ENCODE peak calls at places on chromosomes 6 and 20, in four cellular contexts. One of them, this sample, is unnamed.

GRCh38 chr6:106608080-106608668 is 21.1 kb downstream of the RTN4IP1 start:
- DNase-seq in uterus: no peak
- DNase-seq in CD4-positive, CD25-positive, alpha-beta regulatory T cell: peak
- DNase-seq in osteoblast: peak
- DNase-seq in this sample: no peak

GRCh38 chr20:38472513-38473352 is at the start of gene RALGAPB:
- DNase-seq in uterus: peak
- DNase-seq in CD4-positive, CD25-positive, alpha-beta regulatory T cell: peak
- DNase-seq in osteoblast: peak
- DNase-seq in this sample: peak

GRCh38 chr6:3965071-3965718 is 113.7 kb downstream of the FAM217A start:
- DNase-seq in uterus: no peak
- DNase-seq in CD4-positive, CD25-positive, alpha-beta regulatory T cell: no peak
- DNase-seq in osteoblast: no peak
- DNase-seq in this sample: no peak

GRCh38 chr6:148143771-148144170 is 198.9 kb upstream of the SASH1 start:
- DNase-seq in uterus: no peak
- DNase-seq in CD4-positive, CD25-positive, alpha-beta regulatory T cell: no peak
- DNase-seq in osteoblast: no peak
- DNase-seq in this sample: no peak

GRCh38 chr6:166045173-166045957 is 122.3 kb downstream of the TBXT start:
- DNase-seq in uterus: no peak
- DNase-seq in CD4-positive, CD25-positive, alpha-beta regulatory T cell: no peak
- DNase-seq in osteoblast: no peak
- DNase-seq in this sample: no peak

GRCh38 chr6:5851261-5851757 is 155.4 kb downstream of the NRN1 start:
- DNase-seq in uterus: no peak
- DNase-seq in CD4-positive, CD25-positive, alpha-beta regulatory T cell: peak
- DNase-seq in osteoblast: no peak
- DNase-seq in this sample: peak

GRCh38 chr20:13856356-13856755 is 71.5 kb downstream of the NDUFAF5 start:
- DNase-seq in uterus: no peak
- DNase-seq in CD4-positive, CD25-positive, alpha-beta regulatory T cell: no peak
- DNase-seq in osteoblast: no peak
- DNase-seq in this sample: no peak

GRCh38 chr20:35511814-35512420 is 17.5 kb downstream of the C20orf173 start:
- DNase-seq in uterus: no peak
- DNase-seq in CD4-positive, CD25-positive, alpha-beta regulatory T cell: no peak
- DNase-seq in osteoblast: peak
- DNase-seq in this sample: no peak

GRCh38 chr6:167311286-167311685 is 13.6 kb upstream of the TTLL2 start:
- DNase-seq in uterus: peak
- DNase-seq in CD4-positive, CD25-positive, alpha-beta regulatory T cell: no peak
- DNase-seq in osteoblast: no peak
- DNase-seq in this sample: no peak

GRCh38 chr20:62306440-62307187 is 3.8 kb downstream of the ADRM1 start:
- DNase-seq in uterus: no peak
- DNase-seq in CD4-positive, CD25-positive, alpha-beta regulatory T cell: no peak
- DNase-seq in osteoblast: peak
- DNase-seq in this sample: no peak

GRCh38 chr20:52082612-52083011 is 109.0 kb downstream of the ZFP64 start:
- DNase-seq in uterus: no peak
- DNase-seq in CD4-positive, CD25-positive, alpha-beta regulatory T cell: no peak
- DNase-seq in osteoblast: peak
- DNase-seq in this sample: no peak

GRCh38 chr6:106165885-106166485 is 79.8 kb downstream of the PRDM1 start:
- DNase-seq in uterus: no peak
- DNase-seq in CD4-positive, CD25-positive, alpha-beta regulatory T cell: no peak
- DNase-seq in osteoblast: no peak
- DNase-seq in this sample: no peak

GRCh38 chr6:99868074-99868702 is 125.8 kb downstream of the MCHR2 start:
- DNase-seq in uterus: peak
- DNase-seq in CD4-positive, CD25-positive, alpha-beta regulatory T cell: peak
- DNase-seq in osteoblast: peak
- DNase-seq in this sample: peak

GRCh38 chr6:127210725-127211124 is 55.9 kb upstream of the RNF146 start:
- DNase-seq in uterus: no peak
- DNase-seq in CD4-positive, CD25-positive, alpha-beta regulatory T cell: no peak
- DNase-seq in osteoblast: no peak
- DNase-seq in this sample: no peak

GRCh38 chr6:130602151-130602770 is 224.9 kb upstream of the SMLR1 start:
- DNase-seq in uterus: peak
- DNase-seq in CD4-positive, CD25-positive, alpha-beta regulatory T cell: no peak
- DNase-seq in osteoblast: peak
- DNase-seq in this sample: no peak

GRCh38 chr6:12266571-12266970 is 23.6 kb upstream of the EDN1 start:
- DNase-seq in uterus: no peak
- DNase-seq in CD4-positive, CD25-positive, alpha-beta regulatory T cell: no peak
- DNase-seq in osteoblast: peak
- DNase-seq in this sample: no peak

GRCh38 chr6:2187826-2188225 is 57.6 kb downstream of the GMDS start:
- DNase-seq in uterus: no peak
- DNase-seq in CD4-positive, CD25-positive, alpha-beta regulatory T cell: no peak
- DNase-seq in osteoblast: no peak
- DNase-seq in this sample: no peak

GRCh38 chr6:74087898-74088297 is 391.9 kb downstream of the CD109 start:
- DNase-seq in uterus: no peak
- DNase-seq in CD4-positive, CD25-positive, alpha-beta regulatory T cell: no peak
- DNase-seq in osteoblast: no peak
- DNase-seq in this sample: no peak

GRCh38 chr6:34532230-34532629 is 23.9 kb downstream of the SPDEF start:
- DNase-seq in uterus: no peak
- DNase-seq in CD4-positive, CD25-positive, alpha-beta regulatory T cell: no peak
- DNase-seq in osteoblast: no peak
- DNase-seq in this sample: no peak

GRCh38 chr20:48744515-48744914 is 83.3 kb downstream of the PREX1 start:
- DNase-seq in uterus: no peak
- DNase-seq in CD4-positive, CD25-positive, alpha-beta regulatory T cell: no peak
- DNase-seq in osteoblast: no peak
- DNase-seq in this sample: no peak
- H3K4me3 ChIP-seq in uterus: no peak
- H3K4me3 ChIP-seq in CD4-positive, CD25-positive, alpha-beta regulatory T cell: no peak
- H3K4me3 ChIP-seq in osteoblast: no peak
- H3K4me3 ChIP-seq in this sample: no peak

GRCh38 chr6:20746024-20746423 is 211.8 kb downstream of the CDKAL1 start:
- DNase-seq in uterus: no peak
- DNase-seq in CD4-positive, CD25-positive, alpha-beta regulatory T cell: no peak
- DNase-seq in osteoblast: no peak
- DNase-seq in this sample: no peak
- H3K27ac ChIP-seq in uterus: no peak
- H3K27ac ChIP-seq in CD4-positive, CD25-positive, alpha-beta regulatory T cell: no peak
- H3K27ac ChIP-seq in osteoblast: no peak
- H3K27ac ChIP-seq in this sample: no peak

GRCh38 chr6:170295519-170296422 is 4.9 kb upstream of the DLL1 start:
- DNase-seq in uterus: no peak
- DNase-seq in CD4-positive, CD25-positive, alpha-beta regulatory T cell: no peak
- DNase-seq in osteoblast: peak
- DNase-seq in this sample: no peak
- H3K4me3 ChIP-seq in uterus: peak
- H3K4me3 ChIP-seq in CD4-positive, CD25-positive, alpha-beta regulatory T cell: no peak
- H3K4me3 ChIP-seq in osteoblast: peak
- H3K4me3 ChIP-seq in this sample: peak

DNA sequence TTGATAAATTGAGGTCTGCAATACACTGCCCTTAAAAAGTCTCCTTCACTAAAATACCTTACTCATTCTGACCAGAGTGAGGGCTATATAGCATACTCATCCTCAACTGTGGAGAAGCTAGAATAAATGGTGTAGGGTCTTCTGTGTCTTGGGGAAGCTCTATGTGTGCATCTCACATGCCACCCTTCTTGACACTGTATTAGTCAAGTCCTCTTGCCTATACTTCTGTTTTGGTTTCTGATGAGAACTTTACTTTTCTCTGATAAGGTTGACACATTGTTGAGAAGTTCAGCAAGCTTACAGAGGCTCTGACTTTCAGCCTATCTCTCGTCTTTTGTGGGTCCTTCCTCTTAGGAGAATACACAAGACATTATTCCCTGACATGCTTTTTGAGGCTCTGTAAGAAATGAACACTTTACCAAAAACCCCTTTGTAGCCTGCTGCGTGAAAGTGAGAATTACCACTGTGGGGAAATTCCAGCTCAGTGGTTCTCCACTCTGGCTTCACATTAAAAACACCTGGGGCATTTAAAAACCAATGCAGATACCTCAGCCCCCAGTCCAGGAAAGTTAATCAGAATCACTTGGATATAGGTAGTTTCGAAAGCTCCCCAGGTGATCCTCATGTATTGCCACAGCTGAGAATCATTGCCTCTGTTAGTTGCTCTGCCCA is 372.1 kb upstream of the HS3ST5 start:
- DNase-seq in uterus: no peak
- DNase-seq in CD4-positive, CD25-positive, alpha-beta regulatory T cell: no peak
- DNase-seq in osteoblast: no peak
- DNase-seq in this sample: no peak
- H3K27ac ChIP-seq in uterus: no peak
- H3K27ac ChIP-seq in CD4-positive, CD25-positive, alpha-beta regulatory T cell: no peak
- H3K27ac ChIP-seq in osteoblast: no peak
- H3K27ac ChIP-seq in this sample: no peak

DNA sequence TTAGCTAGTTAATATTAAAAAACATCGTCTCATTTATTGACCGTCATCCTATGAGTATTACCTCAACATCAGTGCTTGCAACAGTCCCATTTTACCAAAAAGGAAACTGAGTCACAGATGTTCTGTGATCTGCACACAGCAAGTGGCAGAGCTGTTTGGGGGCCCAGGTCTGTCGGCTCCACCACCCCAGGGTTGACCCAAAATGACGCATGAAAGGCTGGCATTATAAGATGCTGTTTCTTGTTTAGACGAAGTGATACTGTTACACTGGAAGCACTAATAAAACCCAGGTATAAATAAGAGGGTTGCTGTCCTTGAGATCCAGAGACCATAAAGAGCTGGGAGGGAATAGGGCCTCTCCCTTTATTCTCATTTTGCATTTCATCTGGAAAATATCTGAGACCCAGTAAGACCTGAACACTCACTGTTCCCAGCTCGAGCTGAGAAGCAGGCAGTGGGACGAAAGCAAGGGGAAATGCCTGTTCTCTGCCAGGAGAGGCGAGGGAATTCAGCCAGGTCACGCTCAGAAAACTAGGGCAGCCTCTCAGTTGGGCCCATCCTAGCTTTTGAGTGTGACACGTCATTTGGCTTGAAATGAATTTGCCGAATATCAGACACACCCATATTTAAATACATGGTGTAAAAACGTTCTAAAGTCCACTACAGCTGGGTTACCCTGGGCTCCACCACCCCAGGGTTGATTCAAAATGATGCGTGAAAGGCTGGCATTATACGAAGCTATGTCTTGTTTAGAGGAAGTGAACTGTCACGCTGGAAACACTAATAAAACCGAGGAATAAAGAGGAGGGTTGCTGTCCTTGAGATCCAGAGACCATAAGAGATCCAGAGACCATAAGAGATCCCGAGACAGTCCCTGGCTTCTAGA is 1.4 kb upstream of the MICAL1 start:
- DNase-seq in uterus: peak
- DNase-seq in CD4-positive, CD25-positive, alpha-beta regulatory T cell: no peak
- DNase-seq in osteoblast: peak
- DNase-seq in this sample: no peak
- H3K4me3 ChIP-seq in uterus: peak
- H3K4me3 ChIP-seq in CD4-positive, CD25-positive, alpha-beta regulatory T cell: no peak
- H3K4me3 ChIP-seq in osteoblast: no peak
- H3K4me3 ChIP-seq in this sample: no peak

GRCh38 chr6:154548130-154548830 is 37.8 kb upstream of the CNKSR3 start:
- DNase-seq in uterus: peak
- DNase-seq in CD4-positive, CD25-positive, alpha-beta regulatory T cell: no peak
- DNase-seq in osteoblast: peak
- DNase-seq in this sample: no peak
- H3K27ac ChIP-seq in uterus: peak
- H3K27ac ChIP-seq in CD4-positive, CD25-positive, alpha-beta regulatory T cell: no peak
- H3K27ac ChIP-seq in osteoblast: no peak
- H3K27ac ChIP-seq in this sample: no peak

DNA sequence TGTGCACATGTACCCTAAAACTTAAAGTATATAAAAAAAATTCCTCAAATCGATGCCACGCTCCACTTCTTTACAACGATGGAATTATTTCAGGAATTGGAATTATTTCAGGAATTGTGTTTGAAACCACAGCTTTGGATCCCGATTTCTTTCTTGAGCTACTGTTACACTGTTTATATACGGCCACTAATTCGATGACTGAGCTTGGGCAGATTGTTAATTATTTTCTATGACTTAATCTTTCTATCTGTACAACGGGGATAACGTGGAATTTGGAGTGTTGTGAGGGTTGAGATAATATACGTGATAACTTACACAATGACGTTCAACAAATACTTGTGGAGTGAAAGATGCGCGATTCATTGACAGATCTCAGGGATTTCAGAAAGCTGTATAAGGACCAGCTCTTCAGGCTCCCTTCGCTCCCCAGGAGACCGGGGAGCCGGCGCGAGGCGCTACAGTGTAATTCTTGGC is 171.3 kb downstream of the SLC16A10 start:
- DNase-seq in uterus: no peak
- DNase-seq in CD4-positive, CD25-positive, alpha-beta regulatory T cell: no peak
- DNase-seq in osteoblast: peak
- DNase-seq in this sample: no peak
- H3K4me3 ChIP-seq in uterus: no peak
- H3K4me3 ChIP-seq in CD4-positive, CD25-positive, alpha-beta regulatory T cell: peak
- H3K4me3 ChIP-seq in osteoblast: peak
- H3K4me3 ChIP-seq in this sample: peak

DNA sequence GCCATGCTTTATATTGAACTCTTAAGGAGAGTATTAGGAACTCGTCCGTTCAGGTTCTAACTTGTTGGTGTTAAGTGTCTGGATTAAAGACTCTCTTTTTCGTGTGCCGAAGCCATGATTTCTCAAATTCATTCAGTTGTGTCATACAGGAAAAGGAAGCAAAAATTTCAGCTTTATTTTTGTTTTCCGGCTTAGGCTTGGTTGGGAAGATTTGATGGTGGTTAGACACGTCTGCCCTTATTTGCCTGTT is 885 bp downstream of the DNAJC5 start:
- DNase-seq in uterus: no peak
- DNase-seq in CD4-positive, CD25-positive, alpha-beta regulatory T cell: no peak
- DNase-seq in osteoblast: peak
- DNase-seq in this sample: no peak
- H3K27ac ChIP-seq in uterus: peak
- H3K27ac ChIP-seq in CD4-positive, CD25-positive, alpha-beta regulatory T cell: peak
- H3K27ac ChIP-seq in osteoblast: peak
- H3K27ac ChIP-seq in this sample: peak